ENCODE peak calls at places on chromosome 21, in four cellular contexts. One of them, this sample, is unnamed.

GRCh38 chr21:42829954-42830353 is 49.4 kb downstream of the WDR4 start:
- DNase-seq in A549: no peak
- DNase-seq in IMR-90: no peak
- DNase-seq in K562: no peak
- DNase-seq in this sample: no peak

GRCh38 chr21:19640964-19641363 is 1237.4 kb upstream of the TMPRSS15 start:
- DNase-seq in IMR-90: no peak
- DNase-seq in K562: no peak
- DNase-seq in A549: no peak
- DNase-seq in this sample: no peak

GRCh38 chr21:34913786-34914185 is 135.3 kb downstream of the RUNX1 start:
- DNase-seq in A549: no peak
- DNase-seq in K562: no peak
- DNase-seq in IMR-90: peak
- DNase-seq in this sample: no peak

GRCh38 chr21:18340387-18340942 is 63.1 kb downstream of the TMPRSS15 start:
- DNase-seq in A549: no peak
- DNase-seq in IMR-90: no peak
- DNase-seq in K562: no peak
- DNase-seq in this sample: no peak

GRCh38 chr21:17451364-17451869 is 61.4 kb upstream of the CXADR start:
- DNase-seq in K562: no peak
- DNase-seq in IMR-90: peak
- DNase-seq in A549: peak
- DNase-seq in this sample: peak

GRCh38 chr21:36820176-36821031 is 121.5 kb downstream of the SIM2 start:
- DNase-seq in IMR-90: no peak
- DNase-seq in K562: no peak
- DNase-seq in A549: no peak
- DNase-seq in this sample: no peak

GRCh38 chr21:43345046-43345745 is 81.7 kb downstream of the SIK1 start:
- DNase-seq in A549: no peak
- DNase-seq in K562: no peak
- DNase-seq in IMR-90: no peak
- DNase-seq in this sample: no peak

GRCh38 chr21:36718951-36719501 is 20.1 kb downstream of the SIM2 start:
- DNase-seq in IMR-90: no peak
- DNase-seq in K562: peak
- DNase-seq in A549: no peak
- DNase-seq in this sample: peak

GRCh38 chr21:46188226-46189212 is 4.3 kb upstream of the SPATC1L start:
- DNase-seq in A549: peak
- DNase-seq in IMR-90: peak
- DNase-seq in K562: peak
- DNase-seq in this sample: peak

GRCh38 chr21:35198004-35198403 is 148.9 kb upstream of the RUNX1 start:
- DNase-seq in A549: peak
- DNase-seq in IMR-90: peak
- DNase-seq in K562: no peak
- DNase-seq in this sample: no peak

GRCh38 chr21:36806103-36806502 is 107.2 kb downstream of the SIM2 start:
- DNase-seq in IMR-90: peak
- DNase-seq in K562: no peak
- DNase-seq in A549: no peak
- DNase-seq in this sample: no peak

GRCh38 chr21:15408089-15408488 is 321.7 kb upstream of the USP25 start:
- DNase-seq in K562: no peak
- DNase-seq in A549: no peak
- DNase-seq in IMR-90: no peak
- DNase-seq in this sample: no peak

GRCh38 chr21:35226960-35227741 is 178.0 kb upstream of the RUNX1 start:
- DNase-seq in IMR-90: no peak
- DNase-seq in A549: no peak
- DNase-seq in K562: no peak
- DNase-seq in this sample: no peak

GRCh38 chr21:36162631-36163030 is 6.0 kb downstream of the DOP1B start:
- DNase-seq in K562: no peak
- DNase-seq in A549: no peak
- DNase-seq in IMR-90: no peak
- DNase-seq in this sample: no peak

GRCh38 chr21:16071082-16071481 is 341.3 kb downstream of the USP25 start:
- DNase-seq in IMR-90: no peak
- DNase-seq in A549: no peak
- DNase-seq in K562: no peak
- DNase-seq in this sample: no peak

GRCh38 chr21:35139382-35139715 is 90.2 kb upstream of the RUNX1 start:
- DNase-seq in IMR-90: no peak
- DNase-seq in A549: no peak
- DNase-seq in K562: no peak
- DNase-seq in this sample: no peak

GRCh38 chr21:15804247-15804985 is 74.6 kb downstream of the USP25 start:
- DNase-seq in IMR-90: no peak
- DNase-seq in K562: no peak
- DNase-seq in A549: no peak
- DNase-seq in this sample: no peak

GRCh38 chr21:29194342-29194741 is 63.9 kb downstream of the MAP3K7CL start:
- DNase-seq in A549: no peak
- DNase-seq in K562: no peak
- DNase-seq in IMR-90: no peak
- DNase-seq in this sample: peak

GRCh38 chr21:29196021-29196663 is 65.7 kb downstream of the MAP3K7CL start:
- DNase-seq in K562: peak
- DNase-seq in A549: peak
- DNase-seq in IMR-90: peak
- DNase-seq in this sample: peak

GRCh38 chr21:29193907-29194306 is 63.5 kb downstream of the MAP3K7CL start:
- DNase-seq in A549: no peak
- DNase-seq in IMR-90: no peak
- DNase-seq in K562: no peak
- DNase-seq in this sample: peak

GRCh38 chr21:29194847-29195246 is 64.4 kb downstream of the MAP3K7CL start:
- DNase-seq in K562: no peak
- DNase-seq in A549: no peak
- DNase-seq in IMR-90: peak
- DNase-seq in this sample: peak

GRCh38 chr21:29196664-29197052 is 66.2 kb downstream of the MAP3K7CL start:
- DNase-seq in K562: no peak
- DNase-seq in A549: no peak
- DNase-seq in IMR-90: peak
- DNase-seq in this sample: no peak
- TF ChIP-seq MAFK in K562: no peak
- TF ChIP-seq MAFK in A549: no peak
- TF ChIP-seq MAFK in IMR-90: no peak
- TF ChIP-seq MAFK in this sample: no peak

DNA sequence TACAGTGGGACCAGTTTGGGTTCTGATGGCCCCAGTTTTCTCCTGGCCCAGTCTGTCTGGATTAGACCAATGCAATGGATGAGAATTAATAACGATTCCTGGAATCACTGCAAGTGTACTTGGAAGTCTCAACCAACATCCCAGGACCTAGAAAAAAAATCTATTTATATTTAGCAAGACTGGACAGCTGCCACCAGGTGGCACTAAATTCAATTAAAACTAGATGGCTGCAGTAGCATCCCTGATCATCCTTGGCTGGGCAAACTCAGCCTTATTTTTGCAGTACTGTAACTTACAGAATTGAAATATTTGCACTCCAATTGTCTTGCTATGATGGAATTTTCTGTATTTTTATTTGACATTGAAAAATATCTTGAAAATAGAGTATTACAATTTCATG is 165.7 kb downstream of the NCAM2 start:
- DNase-seq in K562: peak
- DNase-seq in IMR-90: peak
- DNase-seq in A549: peak
- DNase-seq in this sample: peak
- TF ChIP-seq MAFK in K562: no peak
- TF ChIP-seq MAFK in IMR-90: no peak
- TF ChIP-seq MAFK in A549: no peak
- TF ChIP-seq MAFK in this sample: no peak

DNA sequence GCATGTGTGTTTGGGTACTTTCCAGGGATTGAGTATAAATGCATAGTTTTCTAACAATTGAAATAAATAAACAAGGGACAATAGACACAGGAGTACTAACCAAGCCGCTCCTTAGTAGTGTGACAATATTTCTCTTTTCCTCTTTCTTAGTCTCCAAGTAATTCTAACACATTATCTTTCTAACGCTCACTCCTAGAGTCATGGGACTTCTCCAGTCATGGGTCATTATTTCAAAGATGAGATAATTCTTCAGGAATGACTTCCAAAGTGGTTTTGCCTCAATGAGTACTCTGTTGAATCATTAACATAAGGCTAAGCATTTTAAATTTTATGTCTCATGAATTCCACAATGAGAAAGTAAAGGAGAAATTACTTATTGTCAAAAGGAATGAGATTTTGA is 605.8 kb upstream of the ADAMTS5 start:
- DNase-seq in A549: no peak
- DNase-seq in K562: no peak
- DNase-seq in IMR-90: peak
- DNase-seq in this sample: no peak
- TF ChIP-seq MAFK in A549: no peak
- TF ChIP-seq MAFK in K562: no peak
- TF ChIP-seq MAFK in IMR-90: no peak
- TF ChIP-seq MAFK in this sample: no peak

GRCh38 chr21:44709426-44710293 is 1.7 kb downstream of the TSPEAR start:
- DNase-seq in A549: no peak
- DNase-seq in K562: no peak
- DNase-seq in IMR-90: peak
- DNase-seq in this sample: no peak
- TF ChIP-seq MAFK in A549: no peak
- TF ChIP-seq MAFK in K562: no peak
- TF ChIP-seq MAFK in IMR-90: no peak
- TF ChIP-seq MAFK in this sample: no peak

DNA sequence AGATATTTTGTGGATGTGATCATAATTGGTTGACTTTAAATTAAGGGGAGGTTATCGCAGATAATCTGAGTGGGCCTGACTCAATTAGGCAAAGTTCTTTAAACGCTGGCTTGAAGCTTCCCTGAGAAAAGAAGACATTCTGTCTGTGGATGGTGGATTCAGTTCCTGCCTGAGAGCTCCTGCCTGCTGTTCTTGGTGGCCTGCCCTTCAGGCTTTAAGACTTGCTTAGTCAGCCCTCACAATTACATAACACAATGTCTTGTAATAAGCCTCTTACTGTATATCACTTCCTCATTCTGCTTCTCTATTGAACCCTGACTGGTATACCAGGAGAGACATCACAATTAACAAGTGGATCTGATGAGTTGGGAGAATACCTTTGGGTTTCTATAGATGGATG is 50.2 kb downstream of the KCNJ6 start:
- DNase-seq in IMR-90: no peak
- DNase-seq in K562: no peak
- DNase-seq in A549: peak
- DNase-seq in this sample: no peak
- TF ChIP-seq MAFK in IMR-90: no peak
- TF ChIP-seq MAFK in K562: no peak
- TF ChIP-seq MAFK in A549: no peak
- TF ChIP-seq MAFK in this sample: no peak

DNA sequence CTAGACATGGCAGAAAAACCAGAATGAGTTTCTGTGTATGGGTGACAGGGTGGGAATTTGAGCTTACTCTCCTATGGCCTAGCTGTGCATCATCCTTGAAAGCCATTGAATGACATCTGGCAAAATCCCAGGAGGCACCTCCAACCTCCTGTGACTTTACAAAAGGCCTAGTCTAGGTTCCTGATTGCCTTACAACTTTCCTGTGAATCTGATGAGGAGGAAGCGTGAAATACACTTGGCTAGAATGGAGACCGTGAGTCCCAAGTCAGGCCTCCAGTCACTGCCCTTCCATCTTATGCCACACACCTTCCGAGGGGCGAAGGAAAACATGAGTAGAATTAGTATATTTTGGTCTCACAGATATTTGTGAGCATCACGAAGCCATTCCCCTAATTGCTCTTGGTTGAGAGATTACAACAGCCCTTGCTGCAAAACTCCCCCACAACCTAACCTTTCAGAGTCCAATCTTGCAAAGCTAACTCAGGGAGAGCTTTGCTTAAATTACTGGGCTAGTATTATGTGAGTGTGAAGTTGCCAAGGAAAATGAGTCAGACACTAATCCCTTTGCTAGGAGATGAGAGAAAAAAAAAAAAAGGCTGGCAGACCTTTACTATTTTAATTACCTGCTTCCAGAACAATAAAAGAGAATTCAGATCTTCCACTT is 36.3 kb upstream of the PAXBP1 start:
- DNase-seq in K562: no peak
- DNase-seq in A549: no peak
- DNase-seq in IMR-90: peak
- DNase-seq in this sample: no peak
- TF ChIP-seq MAFK in K562: no peak
- TF ChIP-seq MAFK in A549: no peak
- TF ChIP-seq MAFK in IMR-90: no peak
- TF ChIP-seq MAFK in this sample: no peak

GRCh38 chr21:29074783-29075182 is 1.3 kb upstream of the CCT8 start:
- DNase-seq in K562: no peak
- DNase-seq in A549: no peak
- DNase-seq in IMR-90: no peak
- DNase-seq in this sample: no peak

GRCh38 chr21:29073222-29074006 is at the start of gene CCT8:
- DNase-seq in K562: peak
- DNase-seq in IMR-90: peak
- DNase-seq in A549: peak
- DNase-seq in this sample: peak

GRCh38 chr21:29074007-29074376 is 544 bp upstream of the CCT8 start:
- DNase-seq in K562: no peak
- DNase-seq in A549: no peak
- DNase-seq in IMR-90: no peak
- DNase-seq in this sample: no peak

GRCh38 chr21:29075706-29076447 is 2.4 kb upstream of the CCT8 start:
- DNase-seq in K562: no peak
- DNase-seq in IMR-90: peak
- DNase-seq in A549: no peak
- DNase-seq in this sample: no peak

DNA sequence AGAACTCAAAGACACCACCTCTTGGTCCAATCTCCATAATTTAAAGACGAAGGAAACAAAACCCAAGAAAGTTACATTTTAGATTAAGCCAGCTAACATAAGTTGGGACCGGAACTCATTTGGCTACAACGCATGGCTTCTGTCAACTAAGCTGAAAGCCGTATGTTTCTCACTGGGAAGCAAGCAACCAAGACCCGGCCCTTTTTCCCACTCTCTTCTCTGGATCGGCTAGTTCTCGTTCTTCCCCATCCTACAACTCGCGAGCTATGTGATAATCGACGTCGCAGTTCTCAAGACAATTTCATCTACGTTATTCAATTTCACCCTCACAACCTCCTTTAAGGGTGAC is 601 bp downstream of the CCT8 start:
- DNase-seq in IMR-90: peak
- DNase-seq in K562: peak
- DNase-seq in A549: peak
- DNase-seq in this sample: peak
- TF ChIP-seq MAFK in IMR-90: no peak
- TF ChIP-seq MAFK in K562: no peak
- TF ChIP-seq MAFK in A549: no peak
- TF ChIP-seq MAFK in this sample: no peak

DNA sequence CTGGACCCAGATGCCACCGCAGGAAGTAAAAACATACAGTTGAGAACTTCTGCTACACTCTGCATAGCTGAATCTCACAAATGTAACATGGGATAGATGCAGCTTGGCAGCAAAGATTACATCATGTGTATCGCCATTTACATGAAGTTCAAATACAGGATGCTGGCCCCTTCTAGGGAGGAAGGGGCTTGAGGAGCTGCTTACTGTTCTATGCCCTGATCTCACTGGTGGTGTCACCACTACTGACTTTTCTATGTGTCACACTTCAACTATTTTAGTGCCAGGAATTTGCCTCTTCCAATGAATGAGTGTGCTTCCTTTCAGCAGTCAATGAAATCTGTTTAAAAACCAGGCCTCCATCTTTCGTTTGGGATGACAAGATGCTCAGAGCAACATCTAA is 31.1 kb downstream of the MRAP start:
- DNase-seq in K562: no peak
- DNase-seq in IMR-90: peak
- DNase-seq in A549: no peak
- DNase-seq in this sample: peak
- TF ChIP-seq MAFK in K562: no peak
- TF ChIP-seq MAFK in IMR-90: no peak
- TF ChIP-seq MAFK in A549: no peak
- TF ChIP-seq MAFK in this sample: no peak

This sample was measured in HepG2.